ENCODE peak calls at places on chromosome 2, in five cellular contexts. G is NCI-H1694 treated with DMSO at 0.1 percent for 48 hours; H is NCI-H146; Q is stimulated activated CD4-positive, alpha-beta T cell treated with anti-CD3 and anti-CD28 coated beads, TNF-alpha, amount 100 ng/mL, for 4 hours; S is fibroblast of villous mesenchyme. T is an unnamed sample.

GRCh38 chr2:108641766-108642165 is 77.5 kb upstream of the RANBP2 start:
- DNase-seq in G (no peak), H (no peak), Q (no peak), S (no peak), T (no peak)

GRCh38 chr2:206535587-206535986 is 92.3 kb downstream of the ADAM23 start:
- DNase-seq in G (no peak), H (no peak), Q (no peak), S (no peak), T (no peak)

GRCh38 chr2:19846030-19846429 is 55.8 kb downstream of the TTC32 start:
- DNase-seq in G (no peak), H (no peak), Q (no peak), S (no peak), T (peak; percentile 9)

GRCh38 chr2:101972621-101973434 is 18.9 kb upstream of the IL1R2 start:
- DNase-seq in G (no peak), H (no peak), Q (no peak), S (peak; percentile 86), T (no peak)

GRCh38 chr2:151987484-151987883 is 111.4 kb downstream of the CACNB4 start:
- DNase-seq in G (no peak), H (no peak), Q (no peak), S (no peak), T (no peak)

GRCh38 chr2:10009811-10010781 is 33.3 kb upstream of the KLF11 start:
- DNase-seq in G (no peak), H (no peak), Q (no peak), S (peak; percentile 82), T (no peak)

GRCh38 chr2:239609162-239609561 is 208.3 kb upstream of the HDAC4 start:
- DNase-seq in G (no peak), H (no peak), Q (no peak), S (no peak), T (no peak)

GRCh38 chr2:138032334-138032733 is 68.1 kb downstream of the HNMT start:
- DNase-seq in G (no peak), H (no peak), Q (no peak), S (no peak), T (no peak)

GRCh38 chr2:189143930-189144329 is 35.6 kb downstream of the COL5A2 start:
- DNase-seq in G (no peak), H (no peak), Q (no peak), S (peak; percentile 94), T (no peak)

GRCh38 chr2:172100080-172101007 is 2.4 kb downstream of the DLX2 start:
- DNase-seq in G (no peak), H (peak; percentile 50), Q (no peak), S (no peak), T (peak; percentile 50)

GRCh38 chr2:69077224-69077953 is 64.4 kb downstream of the ANTXR1 start:
- DNase-seq in G (no peak), H (no peak), Q (no peak), S (no peak), T (no peak)

GRCh38 chr2:58973831-58974281 is 732.7 kb upstream of the FANCL start:
- DNase-seq in G (no peak), H (no peak), Q (no peak), S (peak; percentile 48), T (peak; percentile 76)

GRCh38 chr2:207255565-207255964 is 89.8 kb upstream of the KLF7 start:
- DNase-seq in G (no peak), H (no peak), Q (no peak), S (no peak), T (no peak)

GRCh38 chr2:42510191-42510929 is 16.6 kb upstream of the KCNG3 start:
- DNase-seq in G (no peak), H (peak; percentile 4), Q (no peak), S (peak; percentile 23), T (peak; percentile 34)

GRCh38 chr2:49616800-49617199 is 462.5 kb upstream of the FSHR start:
- DNase-seq in G (peak; percentile 77), H (peak; percentile 59), Q (no peak), S (no peak), T (peak; percentile 55)